ENCODE peak calls at places on chromosomes 4 and X, in seven cellular contexts. F is pancreas, X is H9, Q is mucosa of descending colon, U is lower lobe of right lung, O is IMR-90, L is tibial nerve. R is an unnamed sample. For H3K4me1, the result is how much of the 10 kb centered on the place peaks cover.

GRCh38 chr4:164204434-164204833 is 549.5 kb upstream of the SMIM31 start:
- DNase-seq in F (no peak), X (no peak), O (peak), Q (no peak), U (no peak), L (no peak), R (no peak)

GRCh38 chr4:158315706-158316105 is 105.4 kb downstream of the TMEM144 start:
- DNase-seq in L (no peak), X (no peak), O (peak), U (no peak), Q (no peak), F (no peak), R (no peak)

GRCh38 chr4:95250544-95251137 is 298.1 kb downstream of the UNC5C start:
- DNase-seq in Q (no peak), F (no peak), O (no peak), U (no peak), X (no peak), L (no peak), R (no peak)

GRCh38 chrX:129957241-129958099 is 25.0 kb upstream of the BCORL1 start:
- DNase-seq in L (peak), Q (peak), O (peak), F (peak), U (peak), X (peak), R (peak)

GRCh38 chrX:107827852-107828251 is 2.2 kb downstream of the MID2 start:
- DNase-seq in L (no peak), F (no peak), Q (no peak), O (no peak), U (no peak), X (no peak), R (no peak)

GRCh38 chr4:158729716-158730559 is 6.7 kb upstream of the PPID start:
- DNase-seq in L (peak), Q (no peak), U (no peak), F (peak), O (peak), X (peak), R (no peak)

GRCh38 chr4:78200949-78201348 is 143.8 kb downstream of the FRAS1 start:
- DNase-seq in Q (no peak), X (no peak), F (no peak), L (no peak), O (no peak), U (no peak), R (no peak)

GRCh38 chr4:165748321-165748720 is 124.7 kb upstream of the TLL1 start:
- DNase-seq in L (no peak), Q (no peak), X (no peak), O (no peak), U (no peak), F (no peak), R (no peak)

GRCh38 chr4:23878912-23879732 is 10.7 kb downstream of the PPARGC1A start:
- DNase-seq in F (no peak), X (no peak), L (no peak), U (no peak), Q (no peak), O (peak), R (no peak)

GRCh38 chrX:71533850-71534515 is 1.1 kb downstream of the OGT start:
- DNase-seq in F (peak), Q (peak), O (peak), X (peak), L (peak), U (peak), R (peak)

GRCh38 chr4:95524722-95525121 is 24.1 kb downstream of the UNC5C start:
- DNase-seq in L (no peak), X (no peak), O (no peak), Q (no peak), U (no peak), F (no peak), R (no peak)

GRCh38 chr4:139084425-139085093 is 69.0 kb downstream of the NOCT start:
- DNase-seq in U (no peak), O (no peak), F (no peak), L (no peak), X (no peak), Q (no peak), R (no peak)

GRCh38 chr4:152181150-152181549 is 354.7 kb downstream of the FBXW7 start:
- DNase-seq in U (no peak), Q (no peak), X (no peak), O (no peak), F (no peak), L (no peak), R (no peak)

GRCh38 chr4:137676357-137676998 is 144.2 kb upstream of the PCDH18 start:
- DNase-seq in O (no peak), L (no peak), X (no peak), F (no peak), Q (no peak), U (no peak), R (no peak)

GRCh38 chr4:10082047-10082446 is 34.6 kb downstream of the WDR1 start:
- DNase-seq in F (no peak), U (peak), X (no peak), Q (peak), L (no peak), O (no peak), R (peak)

GRCh38 chr4:74320559-74321118 is 12.4 kb downstream of the EPGN start:
- DNase-seq in Q (peak), O (peak), F (peak), L (no peak), U (peak), X (peak), R (peak)

GRCh38 chrX:105063743-105064142 is 156.8 kb downstream of the TEX13A start:
- DNase-seq in X (peak), L (no peak), F (no peak), Q (no peak), U (no peak), O (no peak), R (no peak)

GRCh38 chrX:135923353-135923752 is 29.8 kb downstream of the SAGE1 start:
- DNase-seq in L (no peak), X (peak), Q (no peak), O (no peak), U (no peak), F (no peak), R (no peak)

GRCh38 chrX:7102119-7102518 is 45.4 kb upstream of the STS start:
- DNase-seq in U (no peak), O (no peak), F (no peak), Q (no peak), L (no peak), X (no peak), R (no peak)

GRCh38 chr4:183080372-183081115 is 18.5 kb upstream of the WWC2 start:
- DNase-seq in Q (no peak), U (no peak), F (no peak), O (no peak), L (no peak), X (no peak), R (no peak)

GRCh38 chr4:98358630-98359248 is 97.6 kb downstream of the RAP1GDS1 start:
- DNase-seq in Q (no peak), F (no peak), U (no peak), X (no peak), O (no peak), L (no peak), R (no peak)

GRCh38 chrX:1727531-1728027 is 112.7 kb downstream of the ASMT start:
- DNase-seq in U (no peak), L (no peak), Q (no peak), X (peak), O (no peak), F (no peak), R (no peak)

GRCh38 chrX:143648705-143649104 is 12.8 kb upstream of the SLITRK4 start:
- DNase-seq in Q (no peak), U (peak), X (peak), O (no peak), F (no peak), L (peak), R (no peak)

GRCh38 chrX:105618393-105619101 is 203.8 kb upstream of the NRK start:
- DNase-seq in U (no peak), F (no peak), L (no peak), O (no peak), Q (no peak), X (no peak), R (no peak)

GRCh38 chrX:23656684-23657083 is 10.6 kb upstream of the PRDX4 start:
- DNase-seq in O (peak), U (no peak), X (no peak), F (no peak), L (no peak), Q (no peak), R (no peak)

GRCh38 chr4:169098969-169099685 is 89.1 kb upstream of the CBR4 start:
- DNase-seq in L (no peak), Q (no peak), O (peak), U (no peak), F (no peak), X (no peak), R (no peak)

GRCh38 chr4:52173470-52174055 is 122.5 kb downstream of the SPATA18 start:
- DNase-seq in Q (no peak), O (no peak), X (no peak), F (no peak), L (peak), U (no peak), R (no peak)

GRCh38 chrX:13432776-13433605 is 113.1 kb upstream of the ATXN3L start:
- DNase-seq in F (no peak), U (no peak), L (no peak), Q (no peak), X (no peak), O (peak), R (no peak)

GRCh38 chr4:102120846-102121245 is 224.4 kb downstream of the SLC39A8 start:
- DNase-seq in U (no peak), L (no peak), F (no peak), O (no peak), X (no peak), Q (no peak), R (no peak)

GRCh38 chrX:105190252-105190853 is 30.1 kb downstream of the TEX13A start:
- DNase-seq in F (no peak), O (peak), Q (no peak), U (no peak), L (peak), X (no peak), R (no peak)

GRCh38 chr4:171484681-171485080 is 328.5 kb upstream of the GALNTL6 start:
- DNase-seq in L (no peak), F (no peak), X (no peak), O (no peak), Q (no peak), U (no peak), R (no peak)

GRCh38 chr4:183375156-183375555 is 52.9 kb upstream of the CLDN24 start:
- DNase-seq in F (no peak), O (no peak), L (no peak), Q (no peak), X (no peak), U (no peak), R (no peak)

GRCh38 chr4:8564595-8564994 is 15.6 kb upstream of the GPR78 start:
- DNase-seq in Q (no peak), X (no peak), L (no peak), O (no peak), U (no peak), F (no peak), R (no peak)

GRCh38 chrX:41561045-41561444 is 113.9 kb downstream of the NYX start:
- DNase-seq in O (peak), L (peak), Q (no peak), F (peak), U (no peak), X (no peak), R (no peak)

GRCh38 chr4:59500103-59500502 is 1700.0 kb upstream of the ADGRL3 start:
- DNase-seq in O (no peak), L (no peak), X (no peak), F (no peak), Q (no peak), U (no peak), R (no peak)

GRCh38 chr4:150664935-150665334 is 83.0 kb downstream of the MAB21L2 start:
- DNase-seq in O (no peak), U (no peak), L (no peak), X (no peak), Q (no peak), F (no peak), R (no peak)

GRCh38 chr4:90027565-90027964 is 99.6 kb upstream of the CCSER1 start:
- DNase-seq in X (no peak), Q (no peak), O (no peak), U (no peak), F (no peak), L (no peak), R (no peak)

GRCh38 chr4:90024519-90024918 is 102.7 kb upstream of the CCSER1 start:
- DNase-seq in X (no peak), F (no peak), Q (no peak), L (no peak), U (no peak), O (no peak), R (no peak)

GRCh38 chr4:90028460-90028859 is 98.7 kb upstream of the CCSER1 start:
- DNase-seq in L (no peak), X (no peak), Q (no peak), O (no peak), U (no peak), F (no peak), R (no peak)

GRCh38 chr4:90030202-90030601 is 97.0 kb upstream of the CCSER1 start:
- DNase-seq in U (no peak), Q (no peak), F (no peak), L (no peak), X (no peak), O (no peak), R (no peak)

GRCh38 chr4:90025248-90025647 is 101.9 kb upstream of the CCSER1 start:
- DNase-seq in F (no peak), Q (no peak), L (no peak), X (no peak), O (peak), U (no peak), R (no peak)
- TF ChIP-seq CTCF in F (no peak), Q (no peak), L (no peak), X (peak), O (peak), U (no peak), R (peak)

GRCh38 chrX:65695849-65696248 is 28.4 kb downstream of the MSN start:
- DNase-seq in L (no peak), F (no peak), Q (no peak), U (no peak), O (no peak), X (no peak), R (no peak)

GRCh38 chrX:65697915-65698796 is 30.7 kb downstream of the MSN start:
- DNase-seq in Q (peak), X (peak), F (no peak), U (peak), L (no peak), O (no peak), R (peak)

GRCh38 chrX:65697173-65697572 is 29.7 kb downstream of the MSN start:
- DNase-seq in L (no peak), F (no peak), X (no peak), O (peak), U (no peak), Q (no peak), R (no peak)

DNA sequence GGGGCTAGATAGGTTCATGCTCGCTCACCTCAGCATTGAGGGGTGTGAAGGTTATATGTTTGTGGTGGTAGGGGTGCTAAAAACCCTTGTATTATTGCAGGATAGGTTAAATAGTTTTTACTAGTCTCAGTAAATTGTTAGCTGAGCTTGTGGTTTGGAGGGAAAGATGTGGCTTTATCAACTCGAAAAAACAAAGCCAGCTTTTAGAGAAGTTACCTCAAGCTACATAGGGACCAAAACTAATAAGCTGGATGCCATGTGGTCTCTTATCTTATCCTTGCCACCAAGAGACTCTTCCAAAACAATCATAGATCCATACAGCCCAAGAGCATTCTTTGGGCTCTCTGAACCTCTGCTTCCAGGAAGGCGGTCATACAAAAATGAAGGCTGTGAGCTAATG is 29.2 kb downstream of the MSN start:
- DNase-seq in Q (no peak), O (no peak), F (no peak), L (no peak), U (no peak), X (no peak), R (no peak)
- H3K4me1 ChIP-seq in Q (under half), O (under half), F (under half), L (under half), U (half or more), X (under half), R (under half)

GRCh38 chrX:70421618-70422017 is 1.5 kb upstream of the GDPD2 start:
- DNase-seq in F (no peak), U (no peak), Q (no peak), L (no peak), X (peak), O (no peak), R (no peak)

GRCh38 chrX:70426286-70427278 is 3.5 kb downstream of the GDPD2 start:
- DNase-seq in Q (no peak), O (no peak), U (no peak), L (no peak), F (no peak), X (no peak), R (no peak)

GRCh38 chrX:70423937-70424336 is 823 bp downstream of the GDPD2 start:
- DNase-seq in L (no peak), X (no peak), Q (no peak), F (no peak), U (no peak), O (no peak), R (no peak)

GRCh38 chrX:70424801-70425200 is 1.7 kb downstream of the GDPD2 start:
- DNase-seq in X (no peak), Q (no peak), U (no peak), F (no peak), O (no peak), L (no peak), R (no peak)

GRCh38 chrX:70422886-70423336 is at the start of gene GDPD2:
- DNase-seq in X (peak), O (no peak), F (peak), U (no peak), L (no peak), Q (no peak), R (no peak)
- TF ChIP-seq CTCF in X (peak), O (no peak), F (no peak), U (no peak), L (no peak), Q (no peak), R (no peak)

GRCh38 chr4:153335665-153336064 is 8.8 kb upstream of the MND1 start:
- DNase-seq in X (no peak), U (no peak), Q (no peak), F (no peak), O (peak), L (no peak), R (no peak)
- H3K4me1 ChIP-seq in X (under half), U (under half), Q (under half), F (under half), O (under half), L (under half), R (under half)

DNA sequence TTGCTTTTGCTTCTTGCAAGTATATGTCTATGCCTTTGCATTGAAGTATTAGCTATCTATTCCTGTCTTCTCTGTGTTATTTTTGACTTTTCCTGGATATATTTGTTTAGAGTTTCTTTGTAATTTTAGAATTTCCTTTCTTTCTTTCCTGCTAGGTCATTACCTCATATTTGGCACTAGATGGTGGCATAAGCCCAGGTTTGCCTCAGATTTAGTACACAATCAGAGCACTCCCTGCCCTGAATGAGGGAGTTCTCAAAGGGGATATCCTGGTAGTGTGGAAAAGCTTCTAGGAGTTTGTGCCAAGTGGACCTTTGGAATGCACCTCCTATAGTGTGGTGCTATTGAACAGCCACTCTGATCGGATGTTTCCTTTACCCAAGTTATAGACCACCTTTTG is 181.6 kb downstream of the UGT8 start:
- DNase-seq in U (no peak), Q (no peak), F (no peak), L (no peak), O (peak), X (peak), R (no peak)
- TF ChIP-seq CTCF in U (no peak), Q (no peak), F (no peak), L (no peak), O (peak), X (peak), R (no peak)

GRCh38 chr4:6910960-6911874 is 1.6 kb downstream of the TBC1D14 start:
- DNase-seq in X (no peak), O (no peak), U (no peak), Q (peak), F (no peak), L (no peak), R (no peak)
- H3K4me1 ChIP-seq in X (under half), O (under half), U (under half), Q (under half), F (under half), L (under half), R (under half)

R was measured in upper lobe of right lung.